ENCODE peak calls at places on chromosome 21, in nine cellular contexts. F is Calu3, O is WTC11, N is cardiac muscle cell, A is epithelial cell of proximal tubule, B is retinal pigment epithelial cell, Z is heart right ventricle, Q is tibial artery, C is lung. T is an unnamed sample.

GRCh38 chr21:39863111-39863510 is 4.1 kb upstream of the PCP4 start:
- DNase-seq in F (peak; percentile 70), O (no peak), N (no peak), A (peak; percentile 37), B (peak; percentile 73), Z (no peak), Q (no peak), C (peak; percentile 71), T (no peak)

GRCh38 chr21:14414932-14415508 is 32.1 kb upstream of the HSPA13 start:
- DNase-seq in F (no peak), O (no peak), N (no peak), A (no peak), B (no peak), Z (no peak), Q (no peak), C (no peak), T (no peak)

GRCh38 chr21:30605968-30606367 is 5.1 kb downstream of the KRTAP22-1 start:
- DNase-seq in F (no peak), O (peak; percentile 42), N (no peak), A (no peak), B (no peak), Z (no peak), Q (no peak), C (no peak), T (no peak)

GRCh38 chr21:46128983-46129571 is 26.3 kb downstream of the FTCD start:
- DNase-seq in F (no peak), O (no peak), N (no peak), A (no peak), B (no peak), Z (no peak), Q (peak; percentile 69), C (no peak), T (no peak)

GRCh38 chr21:15771311-15771710 is 41.5 kb downstream of the USP25 start:
- DNase-seq in F (no peak), O (no peak), N (no peak), A (no peak), B (no peak), Z (no peak), Q (no peak), C (no peak), T (no peak)

GRCh38 chr21:15277498-15277897 is 212.7 kb upstream of the NRIP1 start:
- DNase-seq in F (no peak), O (no peak), N (no peak), A (no peak), B (no peak), Z (no peak), Q (no peak), C (no peak), T (no peak)

GRCh38 chr21:32303385-32303784 is 4.7 kb downstream of the MRAP start:
- DNase-seq in F (no peak), O (no peak), N (no peak), A (no peak), B (no peak), Z (no peak), Q (no peak), C (no peak), T (no peak)

GRCh38 chr21:33229099-33229775 is 501 bp upstream of the IFNAR2 start:
- DNase-seq in F (no peak), O (no peak), N (no peak), A (no peak), B (no peak), Z (no peak), Q (no peak), C (no peak), T (no peak)

GRCh38 chr21:25313891-25314646 is 293.2 kb downstream of the MRPL39 start:
- DNase-seq in F (no peak), O (no peak), N (peak; percentile 57), A (no peak), B (peak; percentile 4), Z (no peak), Q (no peak), C (no peak), T (no peak)

GRCh38 chr21:20443558-20444155 is 554.6 kb upstream of the NCAM2 start:
- DNase-seq in F (no peak), O (no peak), N (no peak), A (no peak), B (no peak), Z (no peak), Q (no peak), C (no peak), T (no peak)

GRCh38 chr21:40383951-40384350 is 463.0 kb downstream of the DSCAM start:
- DNase-seq in F (no peak), O (no peak), N (no peak), A (no peak), B (no peak), Z (no peak), Q (no peak), C (no peak), T (no peak)

GRCh38 chr21:32387151-32387550 is 5.7 kb downstream of the URB1 start:
- DNase-seq in F (no peak), O (no peak), N (no peak), A (no peak), B (no peak), Z (no peak), Q (no peak), C (no peak), T (no peak)

GRCh38 chr21:42171091-42172053 is 47.6 kb upstream of the ABCG1 start:
- DNase-seq in F (peak; percentile 68), O (no peak), N (no peak), A (no peak), B (peak; percentile 24), Z (peak; percentile 68), Q (no peak), C (no peak), T (no peak)

GRCh38 chr21:25881524-25882376 is 147.0 kb downstream of the GABPA start:
- DNase-seq in F (peak; percentile 54), O (peak; percentile 66), N (peak; percentile 78), A (no peak), B (peak; percentile 16), Z (peak; percentile 65), Q (peak; percentile 75), C (peak; percentile 64), T (peak; percentile 60)

GRCh38 chr21:35257413-35257812 is 208.3 kb upstream of the RUNX1 start:
- DNase-seq in F (peak; percentile 50), O (no peak), N (peak; percentile 95), A (peak; percentile 74), B (peak; percentile 99), Z (peak; percentile 53), Q (peak; percentile 72), C (peak; percentile 39), T (no peak)

GRCh38 chr21:38500073-38500472 is 1.8 kb upstream of the ERG start:
- DNase-seq in F (no peak), O (no peak), N (no peak), A (no peak), B (no peak), Z (no peak), Q (no peak), C (no peak), T (no peak)
- TF ChIP-seq CTCF in F (no peak), O (no peak), N (no peak), A (no peak), B (no peak), Z (no peak), Q (no peak), C (no peak), T (no peak)

DNA sequence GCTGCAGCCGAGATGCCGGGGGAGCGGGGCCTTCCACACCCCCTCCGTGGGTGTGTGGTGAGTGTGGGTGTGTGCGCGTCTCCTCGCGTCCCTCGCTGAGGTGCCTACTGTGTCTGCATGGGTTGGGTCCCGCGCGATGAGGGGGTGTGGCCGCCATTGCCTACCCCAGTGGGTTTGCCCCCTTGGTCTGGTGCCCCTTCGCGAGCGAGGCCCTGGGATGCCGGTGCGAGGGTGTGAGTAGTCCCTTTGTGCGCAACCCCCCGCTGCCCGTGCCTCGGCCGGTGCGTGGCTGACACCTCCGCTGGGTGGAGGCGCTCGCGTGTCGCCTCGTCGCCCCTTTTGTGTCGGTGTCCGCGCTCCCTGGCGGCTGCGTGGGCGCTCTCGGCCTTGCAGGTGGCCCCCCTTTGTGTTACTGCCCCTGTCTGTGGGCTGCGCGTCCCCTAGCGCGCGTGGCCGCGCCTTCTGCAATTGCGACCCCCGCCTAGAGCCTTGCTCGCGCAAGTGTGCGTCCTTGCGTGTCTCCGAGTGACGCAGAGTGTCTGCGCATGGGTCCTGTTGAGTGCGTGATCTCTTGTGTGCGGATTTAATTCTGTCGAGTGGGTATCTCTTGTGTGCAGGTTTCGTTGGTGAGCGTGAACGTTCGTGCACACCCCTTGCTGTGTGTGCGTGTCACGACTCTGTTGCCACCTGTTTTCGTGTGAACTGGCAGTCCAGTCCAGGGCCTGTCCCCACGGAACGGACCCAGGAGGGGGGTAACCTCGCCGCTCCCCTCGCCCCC is 552 bp downstream of the TTC3 start:
- DNase-seq in F (peak; percentile 20), O (no peak), N (peak; percentile 33), A (no peak), B (no peak), Z (peak; percentile 53), Q (peak; percentile 83), C (peak; percentile 60), T (peak; percentile 63)
- TF ChIP-seq CTCF in F (no peak), O (no peak), N (peak; percentile 9), A (no peak), B (no peak), Z (no peak), Q (no peak), C (no peak), T (no peak)

DNA sequence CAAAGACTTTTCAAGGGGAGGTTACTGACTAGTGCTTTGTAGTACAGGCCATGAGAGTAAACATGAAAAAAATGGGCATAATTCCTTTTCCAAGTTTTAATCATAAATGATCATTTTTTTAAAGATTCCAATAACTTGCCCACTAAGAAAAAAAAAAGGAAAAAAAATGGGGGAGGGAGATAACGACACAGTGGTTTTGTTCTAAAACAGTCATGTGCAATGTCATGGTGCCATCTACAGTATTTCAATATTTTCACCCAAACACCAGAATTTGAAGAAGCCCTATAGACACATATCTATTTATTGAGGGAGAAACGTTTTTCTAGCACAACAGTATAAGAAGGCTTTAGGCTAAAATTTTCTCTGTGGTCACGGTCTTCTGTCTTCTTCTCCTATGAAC is 250.2 kb downstream of the LTN1 start:
- DNase-seq in F (no peak), O (no peak), N (peak; percentile 72), A (no peak), B (no peak), Z (no peak), Q (no peak), C (no peak), T (no peak)
- TF ChIP-seq CTCF in F (no peak), O (no peak), N (peak; percentile 32), A (peak; percentile 31), B (peak; percentile 12), Z (no peak), Q (no peak), C (no peak), T (no peak)

DNA sequence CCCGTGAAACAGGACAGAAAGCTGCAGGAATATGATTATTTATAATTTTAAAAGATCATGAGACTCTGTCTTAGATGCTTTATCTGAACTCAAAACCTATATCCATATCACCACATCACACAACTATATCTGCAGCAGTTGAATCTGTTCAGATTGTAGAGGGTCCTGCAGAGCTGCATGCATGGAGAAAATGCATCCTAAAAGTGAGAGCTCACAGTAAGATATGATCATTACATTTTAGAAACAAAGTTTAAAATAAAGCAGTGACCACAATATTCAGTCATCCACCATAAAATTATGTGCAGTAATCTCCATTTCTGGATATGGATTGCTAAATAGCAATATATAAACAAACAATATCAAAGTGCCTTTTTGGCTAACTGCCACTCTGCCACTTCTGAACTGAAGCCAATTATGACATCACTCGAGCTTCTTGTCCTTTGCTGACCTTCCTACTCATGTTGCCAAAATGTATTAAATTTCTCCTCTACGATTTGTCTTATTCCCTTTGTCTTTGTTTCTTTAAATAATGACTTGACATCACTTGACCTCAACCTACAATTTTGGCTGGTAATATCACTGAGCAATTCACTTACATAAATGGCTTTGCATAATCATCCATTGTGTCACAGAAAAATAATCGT is 262.1 kb upstream of the CXADR start:
- DNase-seq in F (no peak), O (no peak), N (no peak), A (no peak), B (no peak), Z (no peak), Q (no peak), C (no peak), T (no peak)
- TF ChIP-seq CTCF in F (no peak), O (no peak), N (no peak), A (no peak), B (no peak), Z (no peak), Q (no peak), C (no peak), T (no peak)

T was measured in mesothelial cell of epicardium.